ENCODE peak calls at places on chromosomes 11 and 22, in seven cellular contexts. N is foreskin keratinocyte, X is AG04450, P is HCT116, A is GM23338, Q is HL-60, Y is cardiac muscle cell. O is an unnamed sample.

GRCh38 chr11:102225689-102226562 is 91.4 kb upstream of the BIRC3 start:
- DNase-seq in Y (peak; percentile 92), P (no peak), N (peak; percentile 87), X (peak; percentile 74), A (no peak), Q (no peak), O (no peak)

GRCh38 chr11:133778161-133778560 is 67.2 kb downstream of the SPATA19 start:
- DNase-seq in P (no peak), Q (no peak), N (no peak), X (no peak), Y (no peak), A (peak; percentile 14), O (no peak)

GRCh38 chr11:110526323-110526722 is 96.6 kb downstream of the FDX1 start:
- DNase-seq in N (no peak), Y (no peak), Q (no peak), P (no peak), X (no peak), A (no peak), O (no peak)

GRCh38 chr11:78560826-78561484 is 13.7 kb downstream of the NARS2 start:
- DNase-seq in X (no peak), P (no peak), Q (peak; percentile 28), N (no peak), Y (peak; percentile 62), A (no peak), O (no peak)

GRCh38 chr11:46120711-46121327 is 435 bp downstream of the PHF21A start:
- DNase-seq in Y (peak; percentile 86), Q (peak; percentile 72), N (peak; percentile 74), A (peak; percentile 91), P (no peak), X (peak; percentile 53), O (peak; percentile 51)

GRCh38 chr22:47107431-47107830 is 345.0 kb downstream of the TBC1D22A start:
- DNase-seq in X (peak; percentile 48), A (no peak), N (peak; percentile 59), Y (peak; percentile 68), Q (no peak), P (peak; percentile 51), O (peak; percentile 61)

GRCh38 chr11:63919267-63920125 is 2.5 kb upstream of the RCOR2 start:
- DNase-seq in Q (no peak), Y (peak; percentile 53), X (no peak), P (no peak), A (peak; percentile 96), N (no peak), O (no peak)

GRCh38 chr11:12478743-12479142 is 101.4 kb downstream of the PARVA start:
- DNase-seq in P (no peak), A (no peak), X (no peak), N (peak; percentile 83), Y (peak; percentile 65), Q (no peak), O (peak; percentile 75)

GRCh38 chr11:64591257-64592233 is 525 bp downstream of the SLC22A12 start:
- DNase-seq in Y (no peak), P (no peak), N (no peak), X (no peak), A (no peak), Q (no peak), O (no peak)

GRCh38 chr11:113779496-113779895 is at the start of gene CLDN25:
- DNase-seq in A (no peak), N (no peak), P (no peak), Q (no peak), X (no peak), Y (no peak), O (no peak)

GRCh38 chr11:15635501-15635900 is 520.8 kb downstream of the INSC start:
- DNase-seq in A (no peak), X (no peak), Q (no peak), N (no peak), P (no peak), Y (no peak), O (no peak)

GRCh38 chr11:134555510-134555909 is 143.5 kb upstream of the B3GAT1 start:
- DNase-seq in P (no peak), Q (no peak), Y (no peak), X (no peak), A (no peak), N (no peak), O (no peak)

GRCh38 chr11:116641561-116642045 is 131.2 kb downstream of the BUD13 start:
- DNase-seq in Q (no peak), X (no peak), A (peak; percentile 81), N (no peak), Y (peak; percentile 37), P (peak; percentile 32), O (peak; percentile 69)

GRCh38 chr11:66020618-66021357 is 5.5 kb downstream of the CATSPER1 start:
- DNase-seq in X (no peak), Q (no peak), A (no peak), N (no peak), Y (peak; percentile 64), P (no peak), O (peak; percentile 72)

GRCh38 chr11:125569913-125570621 is 790 bp downstream of the EI24 start:
- DNase-seq in Y (no peak), X (no peak), A (peak; percentile 4), N (no peak), Q (no peak), P (no peak), O (peak; percentile 7)

GRCh38 chr11:38680166-38680565 is 2082.1 kb upstream of the RAG2 start:
- DNase-seq in Q (no peak), A (no peak), Y (no peak), N (no peak), P (no peak), X (no peak), O (no peak)

GRCh38 chr11:18365736-18366135 is 28.6 kb upstream of the LDHA start:
- DNase-seq in Y (peak; percentile 38), X (no peak), Q (no peak), N (no peak), P (no peak), A (no peak), O (no peak)

GRCh38 chr11:79437981-79438630 is 2.7 kb downstream of the TENM4 start:
- DNase-seq in A (peak; percentile 45), N (peak; percentile 78), Y (peak; percentile 11), X (no peak), Q (no peak), P (no peak), O (peak; percentile 80)

GRCh38 chr11:68583047-68583446 is 101.3 kb upstream of the GAL start:
- DNase-seq in A (no peak), N (peak; percentile 53), X (peak; percentile 11), Y (peak; percentile 45), P (no peak), Q (no peak), O (peak; percentile 54)

GRCh38 chr11:16607675-16608644 is 130.5 kb upstream of the C11orf58 start:
- DNase-seq in X (peak; percentile 61), Y (peak; percentile 77), Q (no peak), P (no peak), N (peak; percentile 68), A (peak; percentile 87), O (peak; percentile 55)

GRCh38 chr22:46935506-46936377 is 173.3 kb downstream of the TBC1D22A start:
- DNase-seq in Q (no peak), N (no peak), Y (no peak), P (no peak), A (no peak), X (no peak), O (no peak)

GRCh38 chr11:127338380-127339259 is 338.1 kb upstream of the KIRREL3 start:
- DNase-seq in X (no peak), Q (no peak), N (peak; percentile 43), A (peak; percentile 73), P (no peak), Y (no peak), O (no peak)

GRCh38 chr11:61777234-61778090 is 14.9 kb downstream of the TMEM258 start:
- DNase-seq in A (peak; percentile 84), P (no peak), Q (peak; percentile 62), X (no peak), Y (no peak), N (no peak), O (peak; percentile 63)

GRCh38 chr22:40637181-40638150 is 947 bp upstream of the MRTFA start:
- DNase-seq in Y (no peak), Q (no peak), P (no peak), N (peak; percentile 71), A (peak; percentile 37), X (no peak), O (no peak)

GRCh38 chr11:31160504-31161422 is 208.8 kb downstream of the DCDC1 start:
- DNase-seq in P (peak; percentile 18), N (no peak), Y (no peak), Q (no peak), A (peak; percentile 75), X (no peak), O (no peak)
- TF ChIP-seq CTCF in P (no peak), N (peak; percentile 41), Y (peak; percentile 26), Q (no peak), A (peak; percentile 69), X (peak; percentile 46), O (no peak)

DNA sequence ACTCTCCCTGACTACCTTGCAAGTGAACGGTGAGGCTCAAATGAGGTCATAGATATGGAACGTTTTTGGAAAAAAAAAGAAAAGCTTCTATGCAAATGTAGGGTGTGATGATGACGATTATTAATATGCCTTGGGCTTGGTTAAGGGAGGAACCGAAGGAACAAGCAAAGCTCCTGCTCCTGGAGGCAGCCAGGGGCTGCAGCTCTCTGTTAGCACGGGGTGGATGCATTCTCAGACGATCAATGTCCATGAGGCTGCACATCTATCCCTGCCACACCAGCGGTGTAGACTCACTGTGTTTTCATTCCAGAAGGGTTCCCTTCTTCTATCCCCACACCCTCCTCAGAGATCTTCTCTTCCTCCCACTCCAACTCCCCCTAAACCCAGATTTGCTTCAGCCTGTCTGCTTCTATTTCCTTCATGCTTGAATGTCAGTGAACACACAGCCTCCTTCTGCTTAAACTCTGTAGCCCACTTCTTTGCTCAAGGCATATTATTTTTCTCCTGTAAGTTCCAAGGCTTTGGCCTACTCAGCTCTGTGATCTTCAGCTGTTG is 29.3 kb upstream of the SCN3B start:
- DNase-seq in Q (no peak), P (no peak), A (no peak), N (no peak), Y (no peak), X (no peak), O (no peak)
- H3K27ac ChIP-seq in Q (no peak overlapping the region), P (no peak overlapping the region), A (no peak overlapping the region), N (no peak overlapping the region), Y (no peak overlapping the region), X (no peak overlapping the region), O (no peak overlapping the region)

GRCh38 chr11:9314291-9315077 is at the start of gene TMEM41B:
- DNase-seq in A (peak; percentile 100), X (peak; percentile 94), P (peak; percentile 97), N (peak; percentile 95), Y (peak; percentile 99), Q (peak; percentile 96), O (peak; percentile 99)
- TF ChIP-seq CTCF in A (no peak), X (peak; percentile 11), P (no peak), N (peak; percentile 53), Y (no peak), Q (no peak), O (no peak)

GRCh38 chr11:19628018-19628417 is 84.6 kb upstream of the NAV2 start:
- DNase-seq in A (no peak), Y (peak; percentile 90), N (no peak), Q (no peak), X (no peak), P (no peak), O (peak; percentile 55)
- H3K27ac ChIP-seq in A (no peak overlapping the region), Y (no peak overlapping the region), N (no peak overlapping the region), Q (no peak overlapping the region), X (no peak overlapping the region), P (no peak overlapping the region), O (peak overlapping the region; percentile 79)

GRCh38 chr11:396948-397548 is 3.0 kb downstream of the PKP3 start:
- DNase-seq in P (no peak), X (no peak), N (no peak), Y (peak; percentile 78), Q (peak; percentile 55), A (no peak), O (no peak)
- TF ChIP-seq CTCF in P (no peak), X (peak; percentile 43), N (no peak), Y (peak; percentile 62), Q (peak; percentile 36), A (no peak), O (no peak)

O was measured in RWPE1.